ENCODE peak calls at places on chromosomes 2 and 18, in eight cellular contexts. One of them, this sample, is unnamed. For H3K9me3, the result is how much of the 10 kb centered on the place peaks cover.

GRCh38 chr2:237743561-237744269 is 54.9 kb upstream of the RBM44 start:
- DNase-seq in uterus: no peak
- DNase-seq in heart right ventricle: no peak
- DNase-seq in HAP-1: no peak
- DNase-seq in esophagus muscularis mucosa: no peak
- DNase-seq in right lobe of liver: peak
- DNase-seq in stomach: no peak
- DNase-seq in adrenal gland: no peak
- DNase-seq in this sample: no peak

GRCh38 chr18:62721837-62722795 is 6.8 kb downstream of the PHLPP1 start:
- DNase-seq in uterus: no peak
- DNase-seq in heart right ventricle: no peak
- DNase-seq in HAP-1: no peak
- DNase-seq in esophagus muscularis mucosa: no peak
- DNase-seq in right lobe of liver: no peak
- DNase-seq in stomach: no peak
- DNase-seq in adrenal gland: no peak
- DNase-seq in this sample: no peak

GRCh38 chr2:203720922-203721672 is 14.7 kb downstream of the CD28 start:
- DNase-seq in uterus: no peak
- DNase-seq in heart right ventricle: no peak
- DNase-seq in HAP-1: no peak
- DNase-seq in esophagus muscularis mucosa: no peak
- DNase-seq in right lobe of liver: no peak
- DNase-seq in stomach: no peak
- DNase-seq in adrenal gland: no peak
- DNase-seq in this sample: no peak

GRCh38 chr18:8654482-8655451 is 45.5 kb downstream of the RAB12 start:
- DNase-seq in uterus: no peak
- DNase-seq in heart right ventricle: no peak
- DNase-seq in HAP-1: peak
- DNase-seq in esophagus muscularis mucosa: no peak
- DNase-seq in right lobe of liver: no peak
- DNase-seq in stomach: no peak
- DNase-seq in adrenal gland: no peak
- DNase-seq in this sample: no peak

GRCh38 chr2:184472481-184472880 is 125.8 kb upstream of the ZNF804A start:
- DNase-seq in uterus: no peak
- DNase-seq in heart right ventricle: no peak
- DNase-seq in HAP-1: no peak
- DNase-seq in esophagus muscularis mucosa: no peak
- DNase-seq in right lobe of liver: no peak
- DNase-seq in stomach: no peak
- DNase-seq in adrenal gland: no peak
- DNase-seq in this sample: no peak

GRCh38 chr2:42567806-42568429 is 514 bp upstream of the MTA3 start:
- DNase-seq in uterus: peak
- DNase-seq in heart right ventricle: peak
- DNase-seq in HAP-1: peak
- DNase-seq in esophagus muscularis mucosa: no peak
- DNase-seq in right lobe of liver: peak
- DNase-seq in stomach: peak
- DNase-seq in adrenal gland: peak
- DNase-seq in this sample: no peak

GRCh38 chr2:238493880-238494572 is 67.3 kb downstream of the ASB1 start:
- DNase-seq in uterus: no peak
- DNase-seq in heart right ventricle: no peak
- DNase-seq in HAP-1: no peak
- DNase-seq in esophagus muscularis mucosa: peak
- DNase-seq in right lobe of liver: no peak
- DNase-seq in stomach: peak
- DNase-seq in adrenal gland: no peak
- DNase-seq in this sample: no peak

GRCh38 chr2:98458667-98459380 is 14.2 kb downstream of the INPP4A start:
- DNase-seq in uterus: no peak
- DNase-seq in heart right ventricle: no peak
- DNase-seq in HAP-1: no peak
- DNase-seq in esophagus muscularis mucosa: no peak
- DNase-seq in right lobe of liver: peak
- DNase-seq in stomach: no peak
- DNase-seq in adrenal gland: no peak
- DNase-seq in this sample: no peak

GRCh38 chr2:228731517-228731916 is 539.6 kb downstream of the PID1 start:
- DNase-seq in uterus: no peak
- DNase-seq in heart right ventricle: no peak
- DNase-seq in HAP-1: no peak
- DNase-seq in esophagus muscularis mucosa: no peak
- DNase-seq in right lobe of liver: no peak
- DNase-seq in stomach: no peak
- DNase-seq in adrenal gland: no peak
- DNase-seq in this sample: no peak

GRCh38 chr2:191152841-191153240 is 2.0 kb upstream of the STAT4 start:
- DNase-seq in uterus: no peak
- DNase-seq in heart right ventricle: no peak
- DNase-seq in HAP-1: no peak
- DNase-seq in esophagus muscularis mucosa: no peak
- DNase-seq in right lobe of liver: no peak
- DNase-seq in stomach: no peak
- DNase-seq in adrenal gland: no peak
- DNase-seq in this sample: no peak

GRCh38 chr18:79954791-79955190 is 3.3 kb upstream of the SLC66A2 start:
- DNase-seq in uterus: no peak
- DNase-seq in heart right ventricle: no peak
- DNase-seq in HAP-1: no peak
- DNase-seq in esophagus muscularis mucosa: no peak
- DNase-seq in right lobe of liver: no peak
- DNase-seq in stomach: no peak
- DNase-seq in adrenal gland: peak
- DNase-seq in this sample: no peak

GRCh38 chr2:79552653-79553052 is 39.8 kb downstream of the CTNNA2 start:
- DNase-seq in uterus: no peak
- DNase-seq in heart right ventricle: no peak
- DNase-seq in HAP-1: no peak
- DNase-seq in esophagus muscularis mucosa: no peak
- DNase-seq in right lobe of liver: no peak
- DNase-seq in stomach: no peak
- DNase-seq in adrenal gland: no peak
- DNase-seq in this sample: no peak

DNA sequence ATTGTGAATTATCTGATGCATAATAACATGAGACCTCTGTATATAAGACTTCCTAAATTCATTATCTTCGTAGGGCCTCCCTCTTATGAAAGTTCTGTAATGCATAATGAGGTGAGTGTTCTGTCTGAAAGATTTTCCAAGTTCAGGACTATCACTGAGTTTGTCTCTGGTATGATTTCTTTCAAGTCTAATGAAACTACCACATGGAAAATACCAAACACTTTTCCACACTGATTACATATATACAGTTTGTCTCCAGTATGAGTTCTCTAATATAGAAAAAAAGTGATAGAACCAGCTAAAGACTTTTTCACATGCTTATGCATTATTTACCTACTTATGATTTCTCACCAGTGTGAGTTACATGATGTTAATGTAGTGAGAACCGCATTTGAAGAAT is 34.7 kb downstream of the CTNNA2 start:
- DNase-seq in uterus: no peak
- DNase-seq in heart right ventricle: no peak
- DNase-seq in HAP-1: no peak
- DNase-seq in esophagus muscularis mucosa: no peak
- DNase-seq in right lobe of liver: no peak
- DNase-seq in stomach: no peak
- DNase-seq in adrenal gland: no peak
- DNase-seq in this sample: no peak
- H3K9me3 ChIP-seq in uterus: under half
- H3K9me3 ChIP-seq in heart right ventricle: under half
- H3K9me3 ChIP-seq in HAP-1: under half
- H3K9me3 ChIP-seq in esophagus muscularis mucosa: under half
- H3K9me3 ChIP-seq in right lobe of liver: under half
- H3K9me3 ChIP-seq in stomach: under half
- H3K9me3 ChIP-seq in adrenal gland: under half
- H3K9me3 ChIP-seq in this sample: under half

GRCh38 chr2:89780318-89780717 is 1088.8 kb downstream of the RPIA start:
- DNase-seq in uterus: no peak
- DNase-seq in heart right ventricle: no peak
- DNase-seq in HAP-1: no peak
- DNase-seq in esophagus muscularis mucosa: no peak
- DNase-seq in right lobe of liver: no peak
- DNase-seq in stomach: no peak
- DNase-seq in adrenal gland: no peak
- DNase-seq in this sample: no peak

GRCh38 chr2:89781962-89782361 is 1090.5 kb downstream of the RPIA start:
- DNase-seq in uterus: no peak
- DNase-seq in heart right ventricle: no peak
- DNase-seq in HAP-1: no peak
- DNase-seq in esophagus muscularis mucosa: no peak
- DNase-seq in right lobe of liver: no peak
- DNase-seq in stomach: no peak
- DNase-seq in adrenal gland: no peak
- DNase-seq in this sample: no peak

GRCh38 chr2:89784960-89785359 is 1093.5 kb downstream of the RPIA start:
- DNase-seq in uterus: no peak
- DNase-seq in heart right ventricle: no peak
- DNase-seq in HAP-1: no peak
- DNase-seq in esophagus muscularis mucosa: no peak
- DNase-seq in right lobe of liver: no peak
- DNase-seq in stomach: no peak
- DNase-seq in adrenal gland: no peak
- DNase-seq in this sample: no peak
- H3K9me3 ChIP-seq in uterus: under half
- H3K9me3 ChIP-seq in heart right ventricle: under half
- H3K9me3 ChIP-seq in HAP-1: under half
- H3K9me3 ChIP-seq in esophagus muscularis mucosa: half or more
- H3K9me3 ChIP-seq in right lobe of liver: under half
- H3K9me3 ChIP-seq in stomach: half or more
- H3K9me3 ChIP-seq in adrenal gland: under half
- H3K9me3 ChIP-seq in this sample: under half

GRCh38 chr18:22009242-22009641 is 160.1 kb upstream of the GATA6 start:
- DNase-seq in uterus: no peak
- DNase-seq in heart right ventricle: no peak
- DNase-seq in HAP-1: no peak
- DNase-seq in esophagus muscularis mucosa: no peak
- DNase-seq in right lobe of liver: no peak
- DNase-seq in stomach: no peak
- DNase-seq in adrenal gland: no peak
- DNase-seq in this sample: no peak
- H3K9me3 ChIP-seq in uterus: under half
- H3K9me3 ChIP-seq in heart right ventricle: under half
- H3K9me3 ChIP-seq in HAP-1: under half
- H3K9me3 ChIP-seq in esophagus muscularis mucosa: under half
- H3K9me3 ChIP-seq in right lobe of liver: under half
- H3K9me3 ChIP-seq in stomach: under half
- H3K9me3 ChIP-seq in adrenal gland: under half
- H3K9me3 ChIP-seq in this sample: under half

DNA sequence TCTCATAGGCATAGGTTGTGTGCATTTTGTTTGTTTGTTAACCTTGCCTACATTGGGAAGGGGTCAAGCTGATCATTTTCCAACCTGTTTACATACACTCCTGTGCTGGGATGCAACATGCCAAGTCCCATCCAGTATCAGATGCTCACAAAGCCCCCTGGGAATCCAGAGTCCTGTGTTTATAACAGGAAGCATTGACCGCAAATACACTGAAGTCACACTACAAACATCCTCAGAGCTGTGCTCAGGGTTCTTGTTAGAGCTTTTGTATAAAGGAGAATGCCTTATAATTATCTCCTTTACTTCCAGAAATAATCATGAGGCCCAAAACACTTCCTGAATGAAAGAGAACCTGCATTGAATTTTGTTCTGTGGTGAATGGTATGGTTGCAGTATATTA is 488.7 kb upstream of the TCF4 start:
- DNase-seq in uterus: no peak
- DNase-seq in heart right ventricle: no peak
- DNase-seq in HAP-1: no peak
- DNase-seq in esophagus muscularis mucosa: no peak
- DNase-seq in right lobe of liver: no peak
- DNase-seq in stomach: no peak
- DNase-seq in adrenal gland: no peak
- DNase-seq in this sample: no peak
- H3K9me3 ChIP-seq in uterus: under half
- H3K9me3 ChIP-seq in heart right ventricle: under half
- H3K9me3 ChIP-seq in HAP-1: under half
- H3K9me3 ChIP-seq in esophagus muscularis mucosa: under half
- H3K9me3 ChIP-seq in right lobe of liver: under half
- H3K9me3 ChIP-seq in stomach: under half
- H3K9me3 ChIP-seq in adrenal gland: under half
- H3K9me3 ChIP-seq in this sample: under half

GRCh38 chr2:172525601-172526000 is 30.3 kb upstream of the PDK1 start:
- DNase-seq in uterus: no peak
- DNase-seq in heart right ventricle: no peak
- DNase-seq in HAP-1: no peak
- DNase-seq in esophagus muscularis mucosa: peak
- DNase-seq in right lobe of liver: no peak
- DNase-seq in stomach: no peak
- DNase-seq in adrenal gland: no peak
- DNase-seq in this sample: no peak
- H3K9me3 ChIP-seq in uterus: under half
- H3K9me3 ChIP-seq in heart right ventricle: under half
- H3K9me3 ChIP-seq in HAP-1: under half
- H3K9me3 ChIP-seq in esophagus muscularis mucosa: under half
- H3K9me3 ChIP-seq in right lobe of liver: under half
- H3K9me3 ChIP-seq in stomach: under half
- H3K9me3 ChIP-seq in adrenal gland: under half
- H3K9me3 ChIP-seq in this sample: under half

DNA sequence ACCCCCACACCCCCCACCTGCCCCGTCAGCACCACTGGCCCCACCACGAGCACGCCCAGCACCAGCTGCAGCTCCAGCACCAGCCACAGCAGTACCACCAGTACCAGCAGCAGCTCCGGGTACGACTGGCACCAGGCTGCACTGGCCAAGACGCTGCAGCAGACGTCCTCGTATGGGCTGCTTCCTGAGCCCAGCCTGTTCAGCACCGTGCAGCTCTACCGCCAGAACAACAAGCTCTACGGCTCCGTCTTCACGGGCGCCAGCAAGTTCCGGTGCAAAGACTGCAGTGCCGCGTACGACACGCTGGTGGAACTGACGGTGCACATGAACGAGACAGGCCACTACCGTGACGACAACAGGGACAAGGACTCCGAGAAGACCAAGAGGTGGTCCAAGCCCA is 75.3 kb downstream of the TSHZ1 start:
- DNase-seq in uterus: no peak
- DNase-seq in heart right ventricle: no peak
- DNase-seq in HAP-1: no peak
- DNase-seq in esophagus muscularis mucosa: peak
- DNase-seq in right lobe of liver: no peak
- DNase-seq in stomach: no peak
- DNase-seq in adrenal gland: no peak
- DNase-seq in this sample: no peak
- H3K9me3 ChIP-seq in uterus: under half
- H3K9me3 ChIP-seq in heart right ventricle: under half
- H3K9me3 ChIP-seq in HAP-1: under half
- H3K9me3 ChIP-seq in esophagus muscularis mucosa: under half
- H3K9me3 ChIP-seq in right lobe of liver: under half
- H3K9me3 ChIP-seq in stomach: under half
- H3K9me3 ChIP-seq in adrenal gland: under half
- H3K9me3 ChIP-seq in this sample: under half

DNA sequence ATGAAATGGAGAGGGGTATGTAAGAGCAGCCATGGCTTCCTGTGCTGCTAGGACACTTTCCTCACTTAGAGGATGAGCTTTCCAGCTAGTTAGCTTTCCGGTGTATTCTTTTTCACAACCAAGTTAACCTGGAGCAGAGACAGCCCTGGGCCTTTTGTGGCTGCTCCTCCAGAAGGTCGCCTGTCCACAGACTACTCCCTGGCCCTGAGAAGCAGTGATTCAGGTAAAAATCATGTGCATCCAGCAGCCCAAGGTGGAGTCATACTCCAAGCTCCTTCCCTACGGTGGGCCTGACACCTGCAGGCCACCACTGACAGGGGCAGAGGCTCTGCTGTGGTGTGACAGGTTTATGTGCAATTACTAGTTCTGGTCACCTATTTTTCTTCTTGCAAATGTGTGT is 187.2 kb downstream of the ANKRD30B start:
- DNase-seq in uterus: no peak
- DNase-seq in heart right ventricle: no peak
- DNase-seq in HAP-1: no peak
- DNase-seq in esophagus muscularis mucosa: peak
- DNase-seq in right lobe of liver: no peak
- DNase-seq in stomach: no peak
- DNase-seq in adrenal gland: no peak
- DNase-seq in this sample: no peak
- H3K9me3 ChIP-seq in uterus: under half
- H3K9me3 ChIP-seq in heart right ventricle: under half
- H3K9me3 ChIP-seq in HAP-1: under half
- H3K9me3 ChIP-seq in esophagus muscularis mucosa: under half
- H3K9me3 ChIP-seq in right lobe of liver: under half
- H3K9me3 ChIP-seq in stomach: under half
- H3K9me3 ChIP-seq in adrenal gland: under half
- H3K9me3 ChIP-seq in this sample: under half